ENCODE peak calls at places on chromosomes 16 and 17, in six cellular contexts. S is heart right ventricle; A is T-helper 17 cell; C is CD8-positive, alpha-beta memory T cell; P is pancreas; Z is stimulated activated CD8-positive, alpha-beta memory T cell treated with anti-CD3 and anti-CD28 coated beads, Interleukin-15, amount 100 ng/mL, for 4 hours. W is an unnamed sample.

GRCh38 chr16:25006504-25007055 is 8.6 kb downstream of the ARHGAP17 start:
- DNase-seq in A (no peak), Z (no peak), C (no peak), P (no peak), S (no peak), W (no peak)

GRCh38 chr17:980406-981291 is 1.1 kb upstream of the NXN start:
- DNase-seq in P (peak), S (peak), Z (peak), A (peak), C (peak), W (peak)

GRCh38 chr17:59804910-59805381 is 87.8 kb downstream of the TUBD1 start:
- DNase-seq in S (no peak), A (no peak), Z (no peak), C (no peak), P (no peak), W (no peak)

GRCh38 chr16:70703041-70703834 is 17.4 kb upstream of the MTSS2 start:
- DNase-seq in C (no peak), Z (no peak), A (no peak), P (no peak), S (peak), W (peak)

GRCh38 chr16:76345093-76345735 is 68.0 kb downstream of the CNTNAP4 start:
- DNase-seq in S (peak), A (no peak), Z (no peak), C (no peak), P (no peak), W (peak)

GRCh38 chr17:20228410-20228809 is 219.3 kb downstream of the SPECC1 start:
- DNase-seq in P (no peak), S (no peak), Z (no peak), A (no peak), C (no peak), W (no peak)

GRCh38 chr17:61000911-61001310 is 323.3 kb downstream of the BCAS3 start:
- DNase-seq in P (no peak), Z (no peak), C (no peak), A (no peak), S (no peak), W (no peak)

GRCh38 chr16:15502041-15502725 is 67.8 kb downstream of the BMERB1 start:
- DNase-seq in A (no peak), Z (no peak), S (no peak), C (no peak), P (no peak), W (no peak)

GRCh38 chr17:50831430-50832064 is 3.8 kb upstream of the WFIKKN2 start:
- DNase-seq in A (no peak), S (no peak), Z (no peak), C (peak), P (no peak), W (no peak)

GRCh38 chr17:37191219-37191618 is 184.6 kb upstream of the C17orf78 start:
- DNase-seq in C (no peak), P (no peak), Z (no peak), S (no peak), A (no peak), W (no peak)

GRCh38 chr17:17872468-17873345 is 35.9 kb upstream of the SREBF1 start:
- DNase-seq in C (no peak), P (peak), Z (no peak), S (no peak), A (no peak), W (peak)

GRCh38 chr17:20291076-20291475 is 176.3 kb downstream of the LGALS9B start:
- DNase-seq in Z (no peak), A (no peak), S (no peak), P (no peak), C (no peak), W (no peak)

GRCh38 chr17:77889135-77889505 is 69.4 kb upstream of the TNRC6C start:
- DNase-seq in S (no peak), P (no peak), A (no peak), Z (no peak), C (peak), W (no peak)

GRCh38 chr17:50214986-50215730 is 13.7 kb upstream of the COL1A1 start:
- DNase-seq in A (no peak), S (no peak), P (no peak), Z (no peak), C (no peak), W (no peak)

GRCh38 chr17:57902800-57903759 is 52.1 kb downstream of the CUEDC1 start:
- DNase-seq in S (peak), A (no peak), C (no peak), Z (no peak), P (peak), W (peak)

GRCh38 chr16:25066747-25067631 is 44.6 kb upstream of the LCMT1 start:
- DNase-seq in A (peak), C (peak), P (peak), Z (peak), S (peak), W (peak)

W was measured in tibial artery.